ENCODE peak calls at places on chromosomes 7 and 10, in seven cellular contexts. R is choroid plexus epithelial cell, Y is endodermal cell, X is left lung, G is neural progenitor cell, K is PC-9, O is osteocyte. H is an unnamed sample.

GRCh38 chr10:59234814-59235429 is 58.5 kb downstream of the PHYHIPL start:
- DNase-seq in R (peak; percentile 73), K (no peak), O (no peak), Y (peak; percentile 46), G (peak; percentile 60), X (no peak), H (no peak)

GRCh38 chr10:680745-681144 is 8.7 kb downstream of the DIP2C start:
- DNase-seq in X (no peak), G (no peak), R (no peak), K (no peak), Y (no peak), O (no peak), H (no peak)

GRCh38 chr7:92133737-92134270 is 473 bp downstream of the CYP51A1 start:
- DNase-seq in Y (peak; percentile 95), K (peak; percentile 41), X (peak; percentile 90), G (peak; percentile 92), R (peak; percentile 66), O (peak; percentile 92), H (peak; percentile 98)

GRCh38 chr10:12504176-12504575 is 154.8 kb downstream of the CAMK1D start:
- DNase-seq in O (peak; percentile 65), R (no peak), Y (peak; percentile 29), K (no peak), G (no peak), X (no peak), H (no peak)

GRCh38 chr7:27520828-27521790 is 141.6 kb downstream of the HIBADH start:
- DNase-seq in G (no peak), O (no peak), Y (no peak), K (no peak), X (no peak), R (peak; percentile 79), H (no peak)

GRCh38 chr7:957418-958220 is 3.1 kb upstream of the ADAP1 start:
- DNase-seq in X (peak; percentile 93), R (no peak), G (peak; percentile 60), O (no peak), Y (peak; percentile 82), K (no peak), H (peak; percentile 80)

GRCh38 chr10:111098679-111099437 is 22.0 kb downstream of the ADRA2A start:
- DNase-seq in O (no peak), R (peak; percentile 1), K (peak; percentile 49), Y (no peak), X (no peak), G (no peak), H (no peak)

GRCh38 chr10:110681023-110681681 is 37.0 kb downstream of the RBM20 start:
- DNase-seq in X (no peak), K (no peak), O (no peak), R (peak; percentile 52), Y (peak; percentile 93), G (peak; percentile 82), H (peak; percentile 78)

GRCh38 chr10:132047575-132048293 is 18.0 kb upstream of the JAKMIP3 start:
- DNase-seq in X (no peak), Y (no peak), R (no peak), O (no peak), K (no peak), G (no peak), H (no peak)

GRCh38 chr7:151088856-151089699 is 2.8 kb downstream of the AGAP3 start:
- DNase-seq in O (no peak), K (no peak), Y (no peak), G (peak; percentile 75), R (peak; percentile 77), X (peak; percentile 93), H (peak; percentile 83)

GRCh38 chr10:3295501-3296005 is 123.0 kb upstream of the PITRM1 start:
- DNase-seq in Y (no peak), K (no peak), R (no peak), G (no peak), X (no peak), O (peak; percentile 59), H (no peak)

GRCh38 chr10:17201165-17202013 is at the start of gene TRDMT1:
- DNase-seq in Y (peak; percentile 94), G (peak; percentile 98), R (peak; percentile 94), K (peak; percentile 56), O (peak; percentile 95), X (peak; percentile 96), H (peak; percentile 84)
- TF ChIP-seq CTCF in Y (no peak), G (no peak), R (no peak), K (no peak), O (no peak), X (no peak), H (no peak)

DNA sequence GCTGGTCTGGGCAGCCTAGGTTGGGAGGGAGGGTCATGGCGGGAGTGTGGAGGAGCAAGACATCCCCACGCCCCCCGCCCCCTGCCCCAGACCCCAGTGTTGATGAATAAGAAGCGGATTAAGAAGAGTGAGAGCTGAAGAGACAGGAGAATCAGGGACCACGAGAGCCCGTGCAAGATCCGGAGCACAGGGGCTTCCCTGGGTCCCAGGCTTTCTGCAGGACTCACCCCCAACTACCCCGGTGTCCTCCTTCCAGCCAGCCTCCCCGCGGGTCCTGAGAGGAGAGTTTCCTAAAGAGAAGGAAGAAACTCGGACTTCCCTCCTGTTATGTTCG is 20.1 kb downstream of the GHRHR start:
- DNase-seq in K (no peak), G (no peak), Y (no peak), R (no peak), X (no peak), O (no peak), H (no peak)
- TF ChIP-seq CTCF in K (no peak), G (no peak), Y (no peak), R (no peak), X (no peak), O (peak; percentile 2), H (peak; percentile 46)

DNA sequence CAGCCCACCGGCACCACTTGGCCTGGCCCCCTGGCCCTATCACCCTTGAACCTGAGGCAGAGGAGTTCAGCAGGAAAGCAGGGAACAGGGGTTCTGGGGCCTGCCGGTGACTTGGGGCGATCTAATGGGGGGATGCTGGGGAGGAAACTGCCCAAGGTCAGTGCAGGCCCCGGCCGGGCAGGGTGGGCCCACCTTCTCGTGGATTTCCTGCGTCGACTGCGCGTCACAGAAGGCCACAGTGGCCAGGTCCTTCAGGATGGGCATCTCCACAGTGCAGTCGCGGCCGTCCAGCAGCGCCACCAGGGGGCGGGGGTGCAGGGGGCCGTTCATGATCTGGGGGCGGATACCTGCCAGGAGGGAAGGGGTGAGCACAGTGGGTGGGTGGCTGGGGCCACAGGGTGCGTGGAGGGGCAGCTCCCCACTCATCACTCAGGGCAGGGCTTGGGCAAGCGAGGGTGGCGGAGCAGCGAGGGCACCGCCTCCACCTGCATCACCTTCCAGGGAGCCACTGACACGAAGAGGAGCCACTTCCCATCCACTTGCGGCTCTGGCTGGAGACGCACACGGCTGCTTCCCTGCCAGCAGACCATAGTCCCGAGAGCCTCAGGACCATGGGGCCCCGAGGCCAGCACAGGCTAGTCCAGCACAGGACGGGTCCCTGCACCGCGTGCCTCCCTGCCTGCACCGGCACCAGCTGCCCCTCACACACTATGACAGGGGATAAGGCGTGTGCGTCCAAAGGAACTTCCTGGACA is 61.4 kb downstream of the ZRANB1 start:
- DNase-seq in G (no peak), X (peak; percentile 68), R (no peak), O (peak; percentile 83), K (no peak), Y (peak; percentile 52), H (no peak)
- TF ChIP-seq CTCF in G (no peak), X (no peak), R (peak; percentile 12), O (peak; percentile 16), K (no peak), Y (peak; percentile 39), H (no peak)

GRCh38 chr7:35241431-35241830 is 12.5 kb downstream of the TBX20 start:
- DNase-seq in Y (no peak), O (no peak), R (no peak), G (no peak), K (no peak), X (no peak), H (no peak)

GRCh38 chr7:35246819-35247218 is 7.1 kb downstream of the TBX20 start:
- DNase-seq in O (no peak), Y (no peak), K (no peak), X (no peak), G (no peak), R (no peak), H (no peak)

GRCh38 chr7:35241884-35242283 is 12.0 kb downstream of the TBX20 start:
- DNase-seq in X (no peak), K (no peak), G (peak; percentile 49), Y (peak; percentile 59), O (no peak), R (peak; percentile 24), H (no peak)
- TF ChIP-seq CTCF in X (no peak), K (no peak), G (peak; percentile 32), Y (peak; percentile 33), O (no peak), R (peak; percentile 45), H (no peak)

GRCh38 chr7:38796636-38797501 is 112.1 kb downstream of the VPS41 start:
- DNase-seq in G (peak; percentile 62), O (no peak), K (peak; percentile 46), X (no peak), R (peak; percentile 76), Y (peak; percentile 75), H (peak; percentile 59)
- TF ChIP-seq CTCF in G (peak; percentile 90), O (peak; percentile 83), K (peak; percentile 97), X (peak; percentile 67), R (peak; percentile 73), Y (peak; percentile 95), H (peak; percentile 90)

DNA sequence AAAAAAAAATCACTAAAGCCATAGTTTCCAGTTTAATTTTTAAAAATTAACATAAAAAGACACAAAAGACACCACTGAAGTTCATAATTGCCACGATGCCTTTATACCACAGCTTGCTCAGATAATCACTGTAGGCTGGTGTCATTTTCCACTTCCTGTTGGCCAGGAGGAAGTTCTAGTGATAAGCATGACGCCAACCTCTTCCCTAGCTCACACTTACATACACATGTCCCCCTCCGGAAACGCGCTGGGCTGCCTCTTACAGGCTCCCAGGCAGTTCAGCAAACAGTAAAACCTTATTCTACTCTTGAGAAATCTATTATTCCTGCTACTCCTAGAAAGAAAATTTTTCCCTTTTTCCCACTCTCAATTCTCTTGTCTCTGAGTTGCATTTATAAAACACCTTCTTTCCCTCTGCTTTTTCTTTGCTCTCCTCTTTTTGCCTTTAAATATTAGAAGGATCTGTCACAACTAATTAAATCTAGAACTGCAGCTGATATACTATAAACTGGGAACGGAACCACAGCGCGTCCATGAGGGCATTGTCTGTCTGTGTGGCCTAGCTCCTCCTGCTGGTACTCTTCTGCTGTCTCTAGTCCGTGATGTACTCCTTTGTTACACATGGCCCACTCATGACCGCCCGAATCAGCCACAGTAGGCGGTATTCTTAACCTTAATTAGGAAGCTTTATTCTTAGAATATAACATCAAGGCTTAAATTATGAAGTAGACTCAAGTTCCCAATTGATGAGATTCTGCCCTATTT is 664.9 kb downstream of the CNTNAP2 start:
- DNase-seq in R (peak; percentile 4), G (no peak), X (no peak), O (no peak), K (no peak), Y (no peak), H (no peak)
- TF ChIP-seq CTCF in R (peak; percentile 35), G (no peak), X (no peak), O (no peak), K (no peak), Y (peak; percentile 54), H (no peak)